ENCODE peak calls at places on chromosomes 4 and X, in seven cellular contexts. E is left colon; K is activated naive CD4-positive, alpha-beta T cell; J is H54; P is EL; H is choroid plexus epithelial cell; O is breast epithelium. I is an unnamed sample.

GRCh38 chr4:153728151-153728550 is 31.7 kb downstream of the RNF175 start:
- DNase-seq in E (no peak), K (no peak), J (no peak), P (no peak), H (no peak), O (no peak), I (no peak)

GRCh38 chr4:117481742-117482141 is 396.4 kb upstream of the TRAM1L1 start:
- DNase-seq in E (no peak), K (no peak), J (no peak), P (no peak), H (peak), O (no peak), I (no peak)

GRCh38 chrX:23616361-23616760 is 50.9 kb upstream of the PRDX4 start:
- DNase-seq in E (no peak), K (no peak), J (no peak), P (peak), H (peak), O (no peak), I (peak)

GRCh38 chr4:83855044-83855443 is 319.1 kb downstream of the GPAT3 start:
- DNase-seq in E (no peak), K (no peak), J (peak), P (peak), H (peak), O (peak), I (peak)

GRCh38 chr4:119314356-119314755 is 7.6 kb downstream of the FABP2 start:
- DNase-seq in E (no peak), K (peak), J (no peak), P (peak), H (peak), O (no peak), I (peak)

GRCh38 chr4:94976371-94977011 is 218.7 kb downstream of the BMPR1B start:
- DNase-seq in E (no peak), K (no peak), J (no peak), P (no peak), H (peak), O (no peak), I (peak)

GRCh38 chr4:7540216-7540615 is 105.5 kb upstream of the PSAPL1 start:
- DNase-seq in E (no peak), K (no peak), J (peak), P (peak), H (no peak), O (no peak), I (no peak)

GRCh38 chr4:71453516-71453915 is 114.7 kb downstream of the SLC4A4 start:
- DNase-seq in E (no peak), K (no peak), J (no peak), P (no peak), H (no peak), O (no peak), I (no peak)

GRCh38 chr4:113677333-113677732 is 84.2 kb downstream of the CAMK2D start:
- DNase-seq in E (no peak), K (no peak), J (no peak), P (no peak), H (no peak), O (no peak), I (no peak)

GRCh38 chr4:152160236-152160800 is 375.6 kb downstream of the FBXW7 start:
- DNase-seq in E (no peak), K (no peak), J (no peak), P (no peak), H (no peak), O (no peak), I (no peak)

GRCh38 chr4:82517043-82517442 is 44.7 kb downstream of the TMEM150C start:
- DNase-seq in E (no peak), K (no peak), J (no peak), P (peak), H (peak), O (no peak), I (no peak)

GRCh38 chr4:149347139-149347538 is 468.5 kb downstream of the IQCM start:
- DNase-seq in E (no peak), K (no peak), J (no peak), P (peak), H (peak), O (no peak), I (no peak)

GRCh38 chr4:43146198-43146597 is 253.7 kb downstream of the GRXCR1 start:
- DNase-seq in E (no peak), K (no peak), J (no peak), P (no peak), H (no peak), O (no peak), I (no peak)

GRCh38 chrX:57528670-57529255 is 63.0 kb upstream of the ZXDB start:
- DNase-seq in E (peak), K (no peak), J (no peak), P (peak), H (peak), O (no peak), I (peak)

GRCh38 chrX:20515841-20516461 is 249.2 kb upstream of the RPS6KA3 start:
- DNase-seq in E (no peak), K (no peak), J (no peak), P (peak), H (peak), O (no peak), I (peak)

GRCh38 chr4:150283689-150284088 is 205.4 kb downstream of the DCLK2 start:
- DNase-seq in E (no peak), K (no peak), J (no peak), P (peak), H (peak), O (no peak), I (peak)

GRCh38 chr4:35934370-35934981 is 309.8 kb downstream of the ARAP2 start:
- DNase-seq in E (no peak), K (no peak), J (no peak), P (peak), H (peak), O (no peak), I (no peak)

GRCh38 chr4:113467581-113467980 is 294.0 kb downstream of the CAMK2D start:
- DNase-seq in E (no peak), K (no peak), J (no peak), P (peak), H (peak), O (no peak), I (peak)

GRCh38 chr4:166657261-166657660 is 577.0 kb downstream of the SPOCK3 start:
- DNase-seq in E (no peak), K (no peak), J (no peak), P (peak), H (peak), O (no peak), I (no peak)

GRCh38 chrX:38108364-38108763 is 102.0 kb downstream of the SYTL5 start:
- DNase-seq in E (no peak), K (no peak), J (no peak), P (no peak), H (peak), O (no peak), I (no peak)

GRCh38 chr4:101862595-101862994 is 72.1 kb downstream of the BANK1 start:
- DNase-seq in E (no peak), K (no peak), J (no peak), P (no peak), H (no peak), O (no peak), I (no peak)

GRCh38 chr4:7485096-7485495 is 50.4 kb upstream of the PSAPL1 start:
- DNase-seq in E (no peak), K (no peak), J (no peak), P (no peak), H (no peak), O (no peak), I (no peak)

GRCh38 chrX:9942086-9942485 is 25.1 kb upstream of the CLDN34 start:
- DNase-seq in E (peak), K (no peak), J (no peak), P (no peak), H (no peak), O (no peak), I (no peak)

GRCh38 chrX:101595739-101596419 is 21.9 kb downstream of the ARMCX6 start:
- DNase-seq in E (no peak), K (no peak), J (peak), P (peak), H (peak), O (no peak), I (peak)

GRCh38 chr4:180164799-180165198 is 2078.4 kb upstream of the TENM3 start:
- DNase-seq in E (no peak), K (no peak), J (no peak), P (no peak), H (no peak), O (no peak), I (peak)

GRCh38 chrX:112380541-112381278 is 298.1 kb upstream of the TRPC5 start:
- DNase-seq in E (no peak), K (no peak), J (no peak), P (no peak), H (no peak), O (no peak), I (no peak)

GRCh38 chrX:3820170-3820569 is 106.7 kb upstream of the PRKX start:
- DNase-seq in E (no peak), K (no peak), J (no peak), P (peak), H (peak), O (no peak), I (no peak)

GRCh38 chr4:103372002-103372558 is 173.9 kb upstream of the CENPE start:
- DNase-seq in E (no peak), K (no peak), J (no peak), P (peak), H (no peak), O (no peak), I (no peak)

GRCh38 chrX:7088968-7089615 is 58.4 kb upstream of the STS start:
- DNase-seq in E (no peak), K (peak), J (no peak), P (no peak), H (no peak), O (no peak), I (no peak)

GRCh38 chr4:80201326-80202151 is 4.2 kb downstream of the PRDM8 start:
- DNase-seq in E (peak), K (peak), J (no peak), P (peak), H (peak), O (no peak), I (no peak)

GRCh38 chr4:77040265-77040664 is 35.5 kb downstream of the CCNI start:
- DNase-seq in E (no peak), K (no peak), J (peak), P (peak), H (peak), O (no peak), I (no peak)

GRCh38 chr4:36285784-36286480 is 4.5 kb downstream of the DTHD1 start:
- DNase-seq in E (no peak), K (no peak), J (no peak), P (no peak), H (no peak), O (no peak), I (no peak)

GRCh38 chr4:7904108-7904516 is 35.5 kb downstream of the AFAP1 start:
- DNase-seq in E (no peak), K (no peak), J (no peak), P (peak), H (peak), O (no peak), I (no peak)

GRCh38 chr4:16897991-16898827 is at the start of gene LDB2:
- DNase-seq in E (peak), K (no peak), J (no peak), P (peak), H (peak), O (peak), I (no peak)

GRCh38 chrX:363621-364375 is 22.9 kb downstream of the PPP2R3B start:
- DNase-seq in E (no peak), K (no peak), J (no peak), P (no peak), H (no peak), O (no peak), I (no peak)

GRCh38 chr4:118076958-118077766 is 42.9 kb downstream of the NDST3 start:
- DNase-seq in E (peak), K (no peak), J (no peak), P (peak), H (peak), O (no peak), I (peak)

I was measured in A549.